ENCODE peak calls at places on chromosomes 3 and 15, in four cellular contexts. V is putamen, H is T-helper 2 cell, M is EL. W is an unnamed sample.

GRCh38 chr3:183213941-183214612 is 39.0 kb upstream of the B3GNT5 start:
- DNase-seq in M (no peak), H (no peak), V (no peak), W (no peak)

GRCh38 chr15:82648257-82649103 is 1.3 kb upstream of the CPEB1 start:
- DNase-seq in M (no peak), H (no peak), V (peak), W (peak)

GRCh38 chr3:57952208-57952631 is 56.0 kb upstream of the FLNB start:
- DNase-seq in M (peak), V (peak), H (no peak), W (peak)

GRCh38 chr3:2898591-2899353 is 211.4 kb downstream of the IL5RA start:
- DNase-seq in H (no peak), M (no peak), V (no peak), W (peak)

GRCh38 chr15:63288778-63289378 is 11.5 kb downstream of the APH1B start:
- DNase-seq in V (peak), H (no peak), M (peak), W (peak)

GRCh38 chr3:101667331-101667730 is 9.6 kb downstream of the ZBTB11 start:
- DNase-seq in H (no peak), M (no peak), V (no peak), W (no peak)

GRCh38 chr15:58771621-58772235 is 626 bp downstream of the MINDY2 start:
- DNase-seq in V (no peak), H (no peak), M (peak), W (peak)

GRCh38 chr15:63156708-63157065 is 590 bp downstream of the RPS27L start:
- DNase-seq in H (no peak), M (peak), V (peak), W (peak)

GRCh38 chr15:101537681-101538080 is 48.2 kb upstream of the PCSK6 start:
- DNase-seq in H (no peak), M (no peak), V (no peak), W (no peak)

GRCh38 chr15:93829115-93829849 is 402.1 kb upstream of the MCTP2 start:
- DNase-seq in H (no peak), M (no peak), V (peak), W (no peak)

GRCh38 chr15:62254137-62254934 is 89.3 kb upstream of the C2CD4B start:
- DNase-seq in M (peak), H (peak), V (no peak), W (peak)

GRCh38 chr3:72134989-72135451 is 350.1 kb upstream of the PROK2 start:
- DNase-seq in H (no peak), V (no peak), M (no peak), W (no peak)

GRCh38 chr3:153927107-153927506 is 194.1 kb upstream of the ARHGEF26 start:
- DNase-seq in V (no peak), M (peak), H (no peak), W (peak)

GRCh38 chr3:151795276-151795675 is 18.6 kb upstream of the AADAC start:
- DNase-seq in H (no peak), M (peak), V (no peak), W (no peak)

GRCh38 chr3:111737712-111738097 is 121.4 kb upstream of the PHLDB2 start:
- DNase-seq in H (no peak), M (peak), V (no peak), W (no peak)

GRCh38 chr3:65284971-65285370 is 597.2 kb upstream of the ADAMTS9 start:
- DNase-seq in M (no peak), H (no peak), V (no peak), W (no peak)